ENCODE peak calls at places on chromosomes 13 and 19, in four cellular contexts. Y, T, D and A are unnamed samples. For H3K4me1, the result is how much of the 10 kb centered on the place peaks cover.

GRCh38 chr19:6424190-6424938 is at the start of gene KHSRP:
- DNase-seq in Y (no peak), T (no peak), D (no peak), A (peak)

GRCh38 chr13:95800455-95800854 is 123.5 kb downstream of the DNAJC3 start:
- DNase-seq in Y (no peak), T (peak), D (no peak), A (no peak)

GRCh38 chr13:72696590-72696989 is 30.8 kb downstream of the MZT1 start:
- DNase-seq in Y (no peak), T (peak), D (no peak), A (peak)

GRCh38 chr13:101916108-101916757 is 463.8 kb downstream of the ITGBL1 start:
- DNase-seq in Y (peak), T (no peak), D (no peak), A (peak)

GRCh38 chr19:16320987-16321386 is 3.6 kb upstream of the KLF2 start:
- DNase-seq in Y (no peak), T (no peak), D (no peak), A (no peak)

GRCh38 chr13:20182231-20182846 is 10.4 kb downstream of the GJB2 start:
- DNase-seq in Y (peak), T (peak), D (peak), A (peak)

GRCh38 chr19:5691930-5692784 is 2.1 kb downstream of the RPL36 start:
- DNase-seq in Y (no peak), T (peak), D (no peak), A (peak)

GRCh38 chr19:40191836-40192646 is 815 bp downstream of the MAP3K10 start:
- DNase-seq in Y (peak), T (peak), D (no peak), A (peak)

GRCh38 chr19:2536461-2536860 is 60.5 kb downstream of the GADD45B start:
- DNase-seq in Y (no peak), T (no peak), D (no peak), A (no peak)

GRCh38 chr13:48874165-48874564 is 101.5 kb upstream of the FNDC3A start:
- DNase-seq in Y (no peak), T (no peak), D (no peak), A (no peak)

GRCh38 chr19:19444694-19445155 is 39.2 kb downstream of the GATAD2A start:
- DNase-seq in Y (no peak), T (peak), D (no peak), A (no peak)

GRCh38 chr13:106291006-106291405 is 244.5 kb downstream of the EFNB2 start:
- DNase-seq in Y (no peak), T (peak), D (no peak), A (peak)

GRCh38 chr19:55654323-55654832 is 457 bp upstream of the U2AF2 start:
- DNase-seq in Y (peak), T (peak), D (peak), A (peak)

GRCh38 chr19:47239152-47239551 is 8.2 kb upstream of the BBC3 start:
- DNase-seq in Y (no peak), T (no peak), D (no peak), A (no peak)

GRCh38 chr19:56146904-56147303 is 5.8 kb downstream of the ZNF444 start:
- DNase-seq in Y (no peak), T (no peak), D (no peak), A (no peak)

GRCh38 chr13:41746259-41746658 is 214.7 kb downstream of the VWA8 start:
- DNase-seq in Y (no peak), T (peak), D (no peak), A (peak)

GRCh38 chr13:33146843-33147611 is 130.8 kb downstream of the KL start:
- DNase-seq in Y (no peak), T (no peak), D (peak), A (no peak)

GRCh38 chr13:80979035-80979641 is 638.2 kb upstream of the SPRY2 start:
- DNase-seq in Y (peak), T (peak), D (peak), A (peak)

GRCh38 chr13:97659602-97660001 is 225.6 kb downstream of the RAP2A start:
- DNase-seq in Y (peak), T (peak), D (no peak), A (peak)

GRCh38 chr13:114070098-114070799 is 62.2 kb downstream of the RASA3 start:
- DNase-seq in Y (no peak), T (no peak), D (no peak), A (no peak)

GRCh38 chr13:51235756-51236564 is 13.8 kb downstream of the FAM124A start:
- DNase-seq in Y (no peak), T (no peak), D (no peak), A (no peak)

GRCh38 chr13:29543230-29544215 is 52.0 kb downstream of the SLC7A1 start:
- DNase-seq in Y (no peak), T (peak), D (peak), A (peak)
- H3K9ac ChIP-seq in Y (no peak), T (no peak), D (no peak), A (no peak)

GRCh38 chr13:111161601-111162600 is 46.8 kb downstream of the ARHGEF7 start:
- DNase-seq in Y (no peak), T (no peak), D (no peak), A (no peak)

GRCh38 chr13:111158136-111158805 is 43.2 kb downstream of the ARHGEF7 start:
- DNase-seq in Y (no peak), T (no peak), D (no peak), A (peak)

GRCh38 chr13:111160648-111161047 is 45.5 kb downstream of the ARHGEF7 start:
- DNase-seq in Y (no peak), T (no peak), D (no peak), A (no peak)

GRCh38 chr13:111156421-111156820 is 41.3 kb downstream of the ARHGEF7 start:
- DNase-seq in Y (no peak), T (no peak), D (no peak), A (peak)

DNA sequence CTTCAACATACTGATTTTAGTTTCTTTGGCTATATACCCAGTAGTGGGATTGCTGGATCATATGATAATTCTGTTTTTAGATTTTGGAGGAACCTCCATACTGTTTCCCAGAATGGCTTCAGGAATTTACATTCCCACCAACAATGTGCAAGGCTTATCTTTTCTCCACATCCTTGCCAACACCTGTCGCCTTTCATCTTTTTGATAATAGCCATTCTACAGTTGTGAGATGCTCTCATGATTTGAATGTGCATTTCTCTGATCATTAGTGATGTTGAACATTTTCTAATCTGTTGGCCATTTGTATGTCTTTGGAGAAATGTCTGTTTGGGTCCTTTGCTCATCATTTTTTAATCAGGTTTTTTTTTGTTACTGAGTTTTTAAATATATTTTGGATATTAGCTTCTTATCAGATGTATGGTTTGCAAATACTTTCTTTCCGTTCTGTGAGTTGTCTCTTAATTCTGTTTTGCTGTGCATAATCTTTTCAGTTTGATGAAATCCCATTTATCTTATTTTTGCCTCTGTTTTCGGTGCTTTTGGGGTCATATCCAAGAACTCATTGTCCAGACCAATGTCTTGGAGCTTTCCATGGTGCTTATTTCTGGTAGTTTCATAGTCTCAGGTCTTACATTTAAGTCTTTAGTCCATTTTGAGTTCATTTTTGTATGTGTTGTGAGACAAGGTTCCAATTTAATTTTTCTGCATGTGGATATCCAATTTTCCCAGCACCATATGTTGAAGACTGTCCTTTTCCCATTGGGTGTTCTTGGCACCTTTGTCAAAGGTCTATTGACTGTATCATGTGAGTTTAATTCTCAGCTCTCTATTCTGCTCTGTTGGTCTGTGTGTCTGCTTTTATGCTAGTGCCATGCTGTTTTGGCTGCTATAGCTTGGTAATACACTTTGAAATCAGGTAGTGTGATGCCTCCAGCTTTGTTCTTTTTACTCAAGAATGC is 44.5 kb downstream of the ARHGEF7 start:
- DNase-seq in Y (no peak), T (no peak), D (no peak), A (no peak)
- H3K4me1 ChIP-seq in Y (under half), T (under half), D (under half), A (under half)

DNA sequence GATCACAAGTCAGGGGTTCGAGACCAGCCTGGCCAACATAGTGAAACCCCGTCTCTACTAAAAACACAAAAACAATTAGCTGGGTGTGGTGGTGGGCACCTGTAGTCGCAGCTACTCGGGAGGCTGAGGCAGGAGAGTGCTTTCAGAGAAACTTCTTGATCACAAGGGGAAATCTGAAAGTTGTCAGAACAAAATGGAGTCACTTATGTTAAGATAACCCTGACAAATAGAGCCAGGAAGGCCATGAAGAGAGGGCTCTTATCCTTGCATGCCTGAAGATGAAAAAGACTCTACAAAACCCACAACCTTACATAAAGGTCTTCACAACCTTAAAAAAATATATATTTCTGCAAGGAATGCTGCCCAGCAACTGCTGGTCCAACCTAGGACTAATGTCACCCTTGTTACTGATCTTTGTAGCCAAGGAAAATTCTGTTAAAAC is 1.2 kb downstream of the CARD8 start:
- DNase-seq in Y (no peak), T (no peak), D (no peak), A (no peak)
- H3K9ac ChIP-seq in Y (no peak), T (no peak), D (no peak), A (peak)

DNA sequence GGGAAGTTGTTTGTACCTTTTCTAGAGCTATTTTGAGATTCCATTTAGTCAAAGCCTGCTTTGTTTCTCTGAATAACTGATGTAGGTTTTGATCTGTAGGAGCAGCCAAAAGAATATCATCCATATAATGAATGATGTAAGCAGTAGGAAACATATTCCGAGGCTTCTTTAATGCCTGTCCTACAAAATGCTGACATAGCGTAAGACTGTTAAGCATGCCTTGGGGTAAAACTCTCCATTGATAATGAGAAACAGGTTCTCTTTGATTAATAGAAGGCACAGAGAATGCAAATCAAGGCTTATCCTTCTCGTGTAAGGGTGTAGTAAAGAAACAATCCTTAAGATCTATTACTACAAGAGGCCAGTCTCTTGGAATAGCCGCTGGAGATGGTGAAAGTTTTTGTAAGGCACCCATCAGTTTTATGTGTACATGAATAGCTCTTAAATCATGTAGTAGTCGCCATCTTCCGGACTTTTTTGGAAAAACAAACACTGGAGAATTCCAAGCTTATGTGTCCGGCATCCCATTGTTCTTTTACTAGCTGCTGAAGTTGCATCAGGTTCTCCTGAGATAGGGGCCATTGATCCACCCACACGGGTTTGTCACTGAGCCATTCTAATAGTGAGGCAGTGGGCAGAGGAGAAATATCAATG is 13.5 kb downstream of the FPR3 start:
- DNase-seq in Y (no peak), T (no peak), D (no peak), A (peak)
- H3K4me1 ChIP-seq in Y (under half), T (under half), D (under half), A (under half)

GRCh38 chr19:53365134-53365898 is at the start of gene ZNF525:
- DNase-seq in Y (peak), T (peak), D (peak), A (peak)
- H3K9ac ChIP-seq in Y (peak), T (peak), D (peak), A (peak)